ENCODE peak calls at places on chromosomes 5 and 9, in four cellular contexts. F is colonic mucosa, P is AG04450, G is NCI-H1092. Q is an unnamed sample.

GRCh38 chr9:38087934-38088925 is 19.2 kb upstream of the SHB start:
- DNase-seq in P (no peak), G (peak; percentile 25), F (peak; percentile 84), Q (no peak)

GRCh38 chr9:70412678-70413426 is 1.6 kb downstream of the KLF9 start:
- DNase-seq in F (peak; percentile 82), P (no peak), G (peak; percentile 45), Q (no peak)

GRCh38 chr5:112757468-112758208 is 20.0 kb downstream of the APC start:
- DNase-seq in F (no peak), P (no peak), G (peak; percentile 26), Q (peak; percentile 16)

GRCh38 chr5:180689071-180689694 is 39.8 kb upstream of the FLT4 start:
- DNase-seq in P (no peak), F (no peak), G (no peak), Q (no peak)

GRCh38 chr9:99660191-99660636 is 161.5 kb upstream of the NR4A3 start:
- DNase-seq in G (no peak), F (peak; percentile 16), P (no peak), Q (no peak)

GRCh38 chr9:2317591-2317990 is 302.4 kb downstream of the SMARCA2 start:
- DNase-seq in G (no peak), P (no peak), F (no peak), Q (no peak)

GRCh38 chr5:96616801-96617200 is 45.4 kb upstream of the CAST start:
- DNase-seq in P (no peak), F (peak; percentile 51), G (no peak), Q (no peak)

GRCh38 chr9:32705059-32705458 is 69.6 kb upstream of the TAF1L start:
- DNase-seq in G (no peak), F (no peak), P (no peak), Q (no peak)

GRCh38 chr5:89236900-89237299 is 353.9 kb upstream of the MEF2C start:
- DNase-seq in P (no peak), F (no peak), G (no peak), Q (peak; percentile 26)